ENCODE peak calls at places on chromosomes 2 and 18, in six cellular contexts. W is left lung, T is PC-9, M is coronary artery, H is HCT116, S is endodermal cell. L is an unnamed sample.

GRCh38 chr2:74991977-74992376 is 33.5 kb downstream of the POLE4 start:
- DNase-seq in W (no peak), T (peak; percentile 41), M (no peak), H (no peak), S (no peak), L (no peak)

GRCh38 chr2:33238111-33238510 is 238.3 kb upstream of the RASGRP3 start:
- DNase-seq in W (no peak), T (no peak), M (no peak), H (no peak), S (no peak), L (no peak)

GRCh38 chr2:187434342-187434785 is 13.7 kb downstream of the CALCRL start:
- DNase-seq in W (no peak), T (no peak), M (no peak), H (no peak), S (no peak), L (no peak)

GRCh38 chr18:79405019-79405780 is 9.5 kb downstream of the NFATC1 start:
- DNase-seq in W (peak; percentile 50), T (no peak), M (no peak), H (no peak), S (no peak), L (peak; percentile 37)

GRCh38 chr2:50111067-50111466 is 920.9 kb downstream of the NRXN1 start:
- DNase-seq in W (no peak), T (no peak), M (no peak), H (no peak), S (no peak), L (no peak)

GRCh38 chr2:67476808-67477790 is 80.0 kb downstream of the ETAA1 start:
- DNase-seq in W (no peak), T (peak; percentile 50), M (no peak), H (peak; percentile 12), S (no peak), L (no peak)

GRCh38 chr2:143939976-143940375 is 579.9 kb downstream of the ZEB2 start:
- DNase-seq in W (no peak), T (no peak), M (no peak), H (no peak), S (no peak), L (no peak)

GRCh38 chr2:216017365-216017764 is 4.0 kb upstream of the MREG start:
- DNase-seq in W (no peak), T (peak; percentile 62), M (no peak), H (no peak), S (peak; percentile 52), L (no peak)

GRCh38 chr18:73365018-73365417 is 497.2 kb upstream of the NETO1 start:
- DNase-seq in W (no peak), T (no peak), M (no peak), H (no peak), S (no peak), L (no peak)

GRCh38 chr2:177106212-177106611 is 106.4 kb upstream of the HNRNPA3 start:
- DNase-seq in W (no peak), T (no peak), M (no peak), H (peak; percentile 18), S (peak; percentile 71), L (no peak)

GRCh38 chr2:101704046-101704466 is 6.5 kb downstream of the MAP4K4 start:
- DNase-seq in W (no peak), T (no peak), M (no peak), H (no peak), S (no peak), L (no peak)

GRCh38 chr18:42611134-42611533 is 504.4 kb downstream of the RIT2 start:
- DNase-seq in W (no peak), T (no peak), M (no peak), H (no peak), S (no peak), L (no peak)

GRCh38 chr2:101109451-101110140 is 41.6 kb downstream of the TBC1D8 start:
- DNase-seq in W (no peak), T (no peak), M (no peak), H (no peak), S (no peak), L (no peak)

GRCh38 chr18:11859282-11859797 is 8.1 kb downstream of the CHMP1B start:
- DNase-seq in W (no peak), T (peak; percentile 52), M (no peak), H (no peak), S (peak; percentile 43), L (no peak)

GRCh38 chr2:226215902-226216503 is 583.6 kb downstream of the IRS1 start:
- DNase-seq in W (no peak), T (no peak), M (no peak), H (peak; percentile 77), S (peak; percentile 94), L (peak; percentile 53)

GRCh38 chr2:109685453-109685852 is 71.3 kb downstream of the SOWAHC start:
- DNase-seq in W (no peak), T (no peak), M (no peak), H (no peak), S (no peak), L (no peak)

GRCh38 chr2:11385222-11385621 is 40.8 kb upstream of the ROCK2 start:
- DNase-seq in W (no peak), T (no peak), M (no peak), H (no peak), S (no peak), L (no peak)

GRCh38 chr2:11387100-11387390 is 42.6 kb upstream of the ROCK2 start:
- DNase-seq in W (no peak), T (no peak), M (no peak), H (no peak), S (no peak), L (no peak)

GRCh38 chr2:11387831-11388230 is 43.4 kb upstream of the ROCK2 start:
- DNase-seq in W (no peak), T (no peak), M (no peak), H (no peak), S (no peak), L (no peak)

GRCh38 chr2:11388262-11389047 is 44.0 kb upstream of the ROCK2 start:
- DNase-seq in W (no peak), T (no peak), M (no peak), H (no peak), S (no peak), L (no peak)

DNA sequence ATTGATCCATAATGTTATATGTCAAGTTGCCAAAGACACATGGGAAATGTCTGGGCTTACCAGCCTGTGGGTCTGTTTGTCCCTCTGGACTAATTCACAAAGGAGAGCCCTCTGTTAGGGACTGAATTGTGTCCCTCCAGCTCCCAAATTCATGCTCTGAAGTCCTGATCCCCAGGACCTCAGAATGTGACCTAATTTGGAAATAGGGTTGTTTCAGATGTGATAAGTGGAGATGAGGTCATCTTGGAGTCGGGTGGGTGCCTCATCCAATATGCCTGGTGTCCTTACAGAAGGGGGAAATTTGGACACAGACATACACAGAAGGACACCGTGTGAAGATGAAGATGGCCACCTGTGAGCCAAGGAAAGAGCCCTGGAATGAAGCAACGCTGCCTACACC is 41.4 kb upstream of the ROCK2 start:
- DNase-seq in W (no peak), T (no peak), M (no peak), H (no peak), S (no peak), L (no peak)
- H3K27ac ChIP-seq in W (no peak overlapping the region), T (no peak overlapping the region), M (peak overlapping the region; percentile 72), H (no peak overlapping the region), S (no peak overlapping the region), L (no peak overlapping the region)

DNA sequence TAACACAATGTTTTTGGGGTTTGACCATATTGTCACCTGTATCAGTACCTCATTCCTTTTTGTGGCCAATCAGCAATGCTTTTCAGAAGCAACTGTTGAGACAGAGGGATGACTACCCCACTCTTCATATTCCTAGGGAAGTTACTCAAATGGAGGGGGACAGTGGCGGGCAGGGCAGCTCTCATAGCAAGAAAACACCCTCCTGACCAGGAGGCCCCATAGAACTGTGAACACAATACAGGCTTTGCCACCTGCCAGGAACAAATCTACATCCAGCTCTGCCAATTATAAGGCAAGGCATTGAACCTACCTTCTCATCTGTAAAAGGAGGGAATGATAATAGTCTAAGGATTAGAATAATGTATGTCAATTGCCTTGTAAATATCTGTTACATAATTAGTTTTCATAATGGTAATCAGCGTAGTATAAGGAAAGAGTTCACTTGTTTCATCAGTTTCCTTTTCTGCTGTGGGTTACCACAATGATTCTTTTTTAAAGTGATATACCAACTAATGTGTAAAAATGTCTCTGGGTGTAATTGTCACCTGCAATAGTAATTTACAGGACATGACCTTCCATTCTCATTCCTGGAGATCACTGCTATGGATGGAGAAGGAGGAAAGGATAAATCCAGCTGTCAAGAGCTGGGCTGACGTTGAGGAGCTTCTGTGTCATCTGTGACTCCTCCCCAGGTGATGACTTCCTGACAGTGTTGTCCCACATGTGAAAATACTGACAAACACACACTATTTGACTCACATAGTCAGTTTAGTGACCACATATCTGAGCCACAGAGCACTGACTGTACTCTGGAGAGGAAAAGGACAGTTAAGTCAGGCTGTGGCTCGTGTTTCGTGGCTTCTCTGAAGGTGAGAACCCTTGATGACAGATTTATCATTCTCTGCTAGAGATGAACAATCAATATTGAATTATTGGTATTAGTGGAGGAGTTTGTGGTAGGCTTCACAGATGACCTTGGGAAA is 13.4 kb downstream of the ALPK2 start:
- DNase-seq in W (no peak), T (no peak), M (no peak), H (no peak), S (no peak), L (no peak)
- H3K27ac ChIP-seq in W (no peak overlapping the region), T (no peak overlapping the region), M (no peak overlapping the region), H (no peak overlapping the region), S (no peak overlapping the region), L (peak overlapping the region; percentile 15)

DNA sequence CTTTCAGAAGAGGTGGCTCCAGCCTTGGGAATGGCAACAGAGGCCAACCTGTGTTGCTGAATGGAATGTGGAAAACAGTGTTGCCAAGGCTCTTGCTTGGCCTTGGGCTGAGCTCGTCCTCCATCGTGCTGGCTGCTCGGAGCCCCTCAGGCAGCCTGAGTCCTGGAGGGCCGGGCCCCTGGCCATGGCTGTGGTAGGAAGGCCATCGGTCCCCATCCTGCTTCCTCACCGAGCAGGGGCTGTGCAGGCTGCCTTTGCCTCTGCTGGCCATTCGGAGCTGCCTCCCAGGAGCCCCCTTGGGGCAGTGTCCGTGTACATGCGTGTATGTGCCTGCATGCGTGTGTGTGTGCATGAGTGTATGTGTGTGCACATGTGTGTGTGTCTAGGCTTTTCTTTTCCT is 178.2 kb downstream of the KLHL29 start:
- DNase-seq in W (no peak), T (no peak), M (no peak), H (no peak), S (no peak), L (no peak)
- H3K27ac ChIP-seq in W (no peak overlapping the region), T (no peak overlapping the region), M (no peak overlapping the region), H (no peak overlapping the region), S (no peak overlapping the region), L (peak overlapping the region; percentile 65)

DNA sequence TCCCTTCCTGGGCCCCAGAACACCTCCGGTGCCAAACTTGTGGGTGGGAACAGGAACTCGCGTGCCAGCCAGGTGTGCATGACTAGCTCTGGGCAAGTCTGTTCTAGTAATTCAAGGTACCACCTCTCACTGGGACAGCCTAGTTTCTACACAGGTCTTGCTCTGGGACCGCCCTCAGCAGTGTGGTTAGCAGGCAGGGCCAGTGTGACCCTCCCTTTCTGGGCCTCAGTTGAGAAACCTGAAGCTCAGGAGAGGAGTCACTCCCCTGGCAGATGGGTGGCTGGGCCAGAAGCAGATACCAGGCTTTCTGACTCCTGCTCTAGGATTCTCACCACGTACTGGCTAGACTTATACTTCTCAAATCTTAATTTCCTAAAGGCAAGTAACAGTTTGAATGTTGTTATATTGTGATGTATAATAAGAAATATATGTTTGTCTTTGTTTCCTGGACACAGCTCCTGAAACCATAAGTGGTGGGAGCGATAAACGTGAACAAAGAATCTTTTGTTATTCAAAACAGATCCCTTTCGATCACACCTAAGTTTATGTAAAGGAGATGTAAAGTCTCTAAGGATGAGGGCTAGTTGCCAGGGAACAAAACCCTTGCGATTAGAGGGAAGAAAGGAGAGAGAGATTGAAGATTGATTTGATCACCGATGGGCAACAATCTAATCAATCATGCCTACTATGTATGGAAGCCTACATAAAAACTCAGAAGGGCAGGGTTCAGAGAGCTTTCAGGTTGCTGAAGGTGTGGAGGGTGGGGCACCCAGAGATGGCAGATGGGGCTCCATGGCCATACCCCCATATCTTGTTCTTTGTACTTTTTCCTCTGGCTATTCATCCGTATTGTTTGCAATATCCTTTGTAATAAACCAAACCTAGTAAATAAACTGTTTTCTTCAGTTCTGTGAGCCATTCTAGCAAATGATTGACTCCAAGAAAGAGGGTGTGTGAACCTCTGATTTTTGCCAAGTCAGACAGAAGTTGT is 952 bp upstream of the UGT1A6 start:
- DNase-seq in W (no peak), T (peak; percentile 99), M (no peak), H (no peak), S (no peak), L (no peak)
- H3K27ac ChIP-seq in W (no peak overlapping the region), T (peak overlapping the region; percentile 97), M (no peak overlapping the region), H (no peak overlapping the region), S (no peak overlapping the region), L (no peak overlapping the region)

L was measured in lower lobe of right lung.